ENCODE peak calls at places on chromosomes 2 and 18, in eight cellular contexts. D, I, O, V, U, K, G and P are unnamed samples.

GRCh38 chr2:187654535-187654934 is 100.3 kb upstream of the TFPI start:
- DNase-seq in D (no peak), I (no peak), O (no peak), V (no peak), U (no peak), K (peak; percentile 31), G (peak; percentile 34), P (no peak)

GRCh38 chr2:119696494-119697030 is 17.6 kb downstream of the TMEM177 start:
- DNase-seq in D (no peak), I (no peak), O (no peak), V (no peak), U (no peak), K (no peak), G (no peak), P (no peak)

GRCh38 chr2:25078171-25079049 is 36.5 kb downstream of the EFR3B start:
- DNase-seq in D (no peak), I (peak; percentile 75), O (peak; percentile 10), V (no peak), U (peak; percentile 86), K (peak; percentile 93), G (no peak), P (peak; percentile 43)

GRCh38 chr2:27727257-27727656 is 44.3 kb upstream of the MRPL33 start:
- DNase-seq in D (no peak), I (no peak), O (no peak), V (no peak), U (no peak), K (no peak), G (no peak), P (no peak)

GRCh38 chr2:99949963-99950362 is 192.4 kb downstream of the AFF3 start:
- DNase-seq in D (no peak), I (no peak), O (no peak), V (no peak), U (no peak), K (no peak), G (no peak), P (no peak)

GRCh38 chr18:67517224-67517765 is 775 bp upstream of the DSEL start:
- DNase-seq in D (no peak), I (no peak), O (peak; percentile 28), V (no peak), U (no peak), K (no peak), G (peak; percentile 20), P (no peak)

GRCh38 chr2:229852565-229852964 is 69.2 kb downstream of the TRIP12 start:
- DNase-seq in D (peak; percentile 82), I (peak; percentile 43), O (peak; percentile 12), V (peak; percentile 52), U (no peak), K (peak; percentile 26), G (no peak), P (no peak)

GRCh38 chr2:213537579-213537978 is 253.3 kb downstream of the SPAG16 start:
- DNase-seq in D (no peak), I (no peak), O (no peak), V (no peak), U (no peak), K (no peak), G (no peak), P (no peak)

GRCh38 chr2:178478442-178479274 is at the start of gene FKBP7:
- DNase-seq in D (peak; percentile 98), I (peak; percentile 89), O (peak; percentile 81), V (peak; percentile 89), U (peak; percentile 75), K (peak; percentile 83), G (peak; percentile 89), P (peak; percentile 97)

GRCh38 chr2:68426885-68427579 is 40.1 kb downstream of the FBXO48 start:
- DNase-seq in D (no peak), I (no peak), O (peak; percentile 68), V (peak; percentile 20), U (no peak), K (peak; percentile 63), G (no peak), P (peak; percentile 42)

GRCh38 chr2:19329445-19329844 is 29.0 kb downstream of the OSR1 start:
- DNase-seq in D (no peak), I (no peak), O (no peak), V (no peak), U (no peak), K (no peak), G (no peak), P (no peak)

GRCh38 chr2:235291464-235291863 is 202.4 kb upstream of the AGAP1 start:
- DNase-seq in D (no peak), I (no peak), O (no peak), V (no peak), U (no peak), K (peak; percentile 25), G (no peak), P (no peak)

GRCh38 chr2:229098810-229099209 is 172.3 kb downstream of the PID1 start:
- DNase-seq in D (no peak), I (no peak), O (no peak), V (no peak), U (no peak), K (no peak), G (no peak), P (no peak)

GRCh38 chr2:67038195-67038594 is 358.9 kb upstream of the ETAA1 start:
- DNase-seq in D (no peak), I (no peak), O (no peak), V (no peak), U (no peak), K (no peak), G (no peak), P (no peak)

GRCh38 chr2:235027558-235028214 is 75.9 kb downstream of the SH3BP4 start:
- DNase-seq in D (no peak), I (peak; percentile 86), O (peak; percentile 44), V (no peak), U (no peak), K (peak; percentile 86), G (no peak), P (peak; percentile 82)

GRCh38 chr18:78875268-78875997 is 104.2 kb upstream of the SALL3 start:
- DNase-seq in D (no peak), I (no peak), O (no peak), V (no peak), U (no peak), K (peak; percentile 39), G (no peak), P (peak; percentile 5)

GRCh38 chr2:191013876-191014652 is at the start of gene STAT1:
- DNase-seq in D (peak; percentile 97), I (peak; percentile 97), O (peak; percentile 91), V (peak; percentile 96), U (peak; percentile 94), K (peak; percentile 94), G (peak; percentile 94), P (peak; percentile 98)

GRCh38 chr18:77401173-77401572 is 151.5 kb downstream of the GALR1 start:
- DNase-seq in D (no peak), I (no peak), O (no peak), V (no peak), U (no peak), K (no peak), G (no peak), P (no peak)

GRCh38 chr2:162022290-162022945 is 51.6 kb downstream of the DPP4 start:
- DNase-seq in D (no peak), I (peak; percentile 11), O (no peak), V (no peak), U (no peak), K (no peak), G (no peak), P (no peak)

GRCh38 chr18:34726286-34727004 is 16.3 kb downstream of the DTNA start:
- DNase-seq in D (no peak), I (no peak), O (no peak), V (no peak), U (no peak), K (peak; percentile 1), G (no peak), P (no peak)

GRCh38 chr2:2325538-2325937 is 5.5 kb downstream of the MYT1L start:
- DNase-seq in D (no peak), I (no peak), O (no peak), V (no peak), U (no peak), K (no peak), G (no peak), P (no peak)

GRCh38 chr18:12891561-12891960 is 7.5 kb upstream of the PTPN2 start:
- DNase-seq in D (no peak), I (no peak), O (no peak), V (no peak), U (peak; percentile 32), K (peak; percentile 61), G (no peak), P (no peak)

GRCh38 chr2:66111706-66112105 is 323.2 kb upstream of the MEIS1 start:
- DNase-seq in D (no peak), I (no peak), O (no peak), V (no peak), U (no peak), K (no peak), G (no peak), P (no peak)

GRCh38 chr2:238287702-238288649 is at the start of gene PER2:
- DNase-seq in D (peak; percentile 94), I (peak; percentile 82), O (peak; percentile 71), V (no peak), U (peak; percentile 52), K (peak; percentile 78), G (peak; percentile 61), P (peak; percentile 88)

GRCh38 chr2:226418521-226418920 is 381.1 kb downstream of the IRS1 start:
- DNase-seq in D (no peak), I (no peak), O (no peak), V (no peak), U (no peak), K (no peak), G (no peak), P (no peak)

GRCh38 chr18:60130289-60130688 is 230.5 kb downstream of the PMAIP1 start:
- DNase-seq in D (no peak), I (no peak), O (no peak), V (no peak), U (no peak), K (no peak), G (no peak), P (no peak)

GRCh38 chr2:176139621-176140020 is 10.1 kb downstream of the HOXD8 start:
- DNase-seq in D (peak; percentile 48), I (peak; percentile 41), O (no peak), V (no peak), U (no peak), K (no peak), G (no peak), P (no peak)

GRCh38 chr2:162232027-162232426 is 11.2 kb downstream of the FAP start:
- DNase-seq in D (no peak), I (no peak), O (no peak), V (no peak), U (no peak), K (no peak), G (no peak), P (no peak)

GRCh38 chr18:46275370-46275769 is 171.2 kb downstream of the HAUS1 start:
- DNase-seq in D (no peak), I (no peak), O (no peak), V (no peak), U (no peak), K (no peak), G (no peak), P (no peak)

GRCh38 chr2:160751021-160751420 is 257.4 kb upstream of the RBMS1 start:
- DNase-seq in D (no peak), I (no peak), O (no peak), V (no peak), U (no peak), K (peak; percentile 96), G (no peak), P (no peak)

GRCh38 chr2:10151462-10151861 is 28.9 kb downstream of the RRM2 start:
- DNase-seq in D (peak; percentile 8), I (no peak), O (no peak), V (no peak), U (no peak), K (no peak), G (no peak), P (no peak)

GRCh38 chr18:13804305-13804704 is 19.6 kb upstream of the MC5R start:
- DNase-seq in D (no peak), I (no peak), O (no peak), V (no peak), U (no peak), K (no peak), G (no peak), P (no peak)

GRCh38 chr18:61322265-61322873 is 10.9 kb upstream of the CDH20 start:
- DNase-seq in D (peak; percentile 78), I (peak; percentile 80), O (peak; percentile 50), V (no peak), U (peak; percentile 28), K (peak; percentile 66), G (peak; percentile 40), P (peak; percentile 86)

GRCh38 chr2:196036442-196036841 is 32.2 kb downstream of the DNAH7 start:
- DNase-seq in D (no peak), I (no peak), O (no peak), V (no peak), U (no peak), K (no peak), G (no peak), P (no peak)